ENCODE peak calls at places on chromosomes 4 and X, in five cellular contexts. F, O, J, S and T are unnamed samples.

GRCh38 chr4:38085394-38086150 is 125.4 kb downstream of the PTTG2 start:
- DNase-seq in F (no peak), O (no peak), J (peak; percentile 47), S (no peak), T (no peak)

GRCh38 chr4:1981251-1982055 is 27.3 kb downstream of the NELFA start:
- DNase-seq in F (peak; percentile 16), O (peak; percentile 12), J (peak; percentile 30), S (no peak), T (no peak)

GRCh38 chr4:19580090-19580489 is 671.6 kb upstream of the SLIT2 start:
- DNase-seq in F (no peak), O (no peak), J (peak; percentile 58), S (no peak), T (no peak)

GRCh38 chr4:145297556-145297955 is 117.2 kb upstream of the OTUD4 start:
- DNase-seq in F (no peak), O (no peak), J (no peak), S (no peak), T (no peak)

GRCh38 chr4:7472443-7473013 is 37.8 kb upstream of the PSAPL1 start:
- DNase-seq in F (no peak), O (no peak), J (no peak), S (no peak), T (no peak)

GRCh38 chrX:100868273-100868672 is 5.9 kb downstream of the NOX1 start:
- DNase-seq in F (no peak), O (no peak), J (no peak), S (no peak), T (no peak)

GRCh38 chrX:14670819-14671218 is 141.5 kb downstream of the GLRA2 start:
- DNase-seq in F (peak; percentile 11), O (no peak), J (no peak), S (peak; percentile 50), T (no peak)

GRCh38 chr4:84865600-84865999 is 100.9 kb downstream of the WDFY3 start:
- DNase-seq in F (no peak), O (no peak), J (no peak), S (no peak), T (no peak)

GRCh38 chrX:132009344-132009743 is 13.8 kb upstream of the STK26 start:
- DNase-seq in F (no peak), O (no peak), J (no peak), S (no peak), T (no peak)

GRCh38 chr4:78565971-78566372 is 14.4 kb downstream of the ANXA3 start:
- DNase-seq in F (no peak), O (peak; percentile 92), J (peak; percentile 84), S (no peak), T (peak; percentile 67)

GRCh38 chr4:10115657-10116624 is 658 bp downstream of the WDR1 start:
- DNase-seq in F (peak; percentile 70), O (peak; percentile 28), J (peak; percentile 57), S (peak; percentile 48), T (peak; percentile 54)

GRCh38 chrX:2391869-2392606 is 108.7 kb downstream of the DHRSX start:
- DNase-seq in F (no peak), O (peak; percentile 94), J (peak; percentile 64), S (no peak), T (peak; percentile 93)

GRCh38 chrX:10023821-10024220 is 56.7 kb downstream of the CLDN34 start:
- DNase-seq in F (no peak), O (no peak), J (no peak), S (no peak), T (no peak)

GRCh38 chr4:151356510-151356909 is 31.1 kb upstream of the SH3D19 start:
- DNase-seq in F (no peak), O (peak; percentile 23), J (peak; percentile 72), S (no peak), T (peak; percentile 75)

GRCh38 chr4:6731301-6731641 is 15.3 kb downstream of the BLOC1S4 start:
- DNase-seq in F (no peak), O (no peak), J (no peak), S (no peak), T (no peak)

GRCh38 chr4:139746430-139746829 is 80.8 kb downstream of the MGST2 start:
- DNase-seq in F (no peak), O (no peak), J (no peak), S (no peak), T (no peak)
- H3K4me1 ChIP-seq in F (no peaks in the 10 kb centered on the region), O (no peaks in the 10 kb centered on the region), J (no peaks in the 10 kb centered on the region), S (no peaks in the 10 kb centered on the region), T (peaks cover 11% of the 10 kb centered on the region)

GRCh38 chr4:176290520-176290919 is 21.5 kb upstream of the ASB5 start:
- DNase-seq in F (no peak), O (no peak), J (no peak), S (no peak), T (no peak)
- TF ChIP-seq EZH2phosphoT487 in F (no peak), O (no peak), J (no peak), S (no peak), T (no peak)

DNA sequence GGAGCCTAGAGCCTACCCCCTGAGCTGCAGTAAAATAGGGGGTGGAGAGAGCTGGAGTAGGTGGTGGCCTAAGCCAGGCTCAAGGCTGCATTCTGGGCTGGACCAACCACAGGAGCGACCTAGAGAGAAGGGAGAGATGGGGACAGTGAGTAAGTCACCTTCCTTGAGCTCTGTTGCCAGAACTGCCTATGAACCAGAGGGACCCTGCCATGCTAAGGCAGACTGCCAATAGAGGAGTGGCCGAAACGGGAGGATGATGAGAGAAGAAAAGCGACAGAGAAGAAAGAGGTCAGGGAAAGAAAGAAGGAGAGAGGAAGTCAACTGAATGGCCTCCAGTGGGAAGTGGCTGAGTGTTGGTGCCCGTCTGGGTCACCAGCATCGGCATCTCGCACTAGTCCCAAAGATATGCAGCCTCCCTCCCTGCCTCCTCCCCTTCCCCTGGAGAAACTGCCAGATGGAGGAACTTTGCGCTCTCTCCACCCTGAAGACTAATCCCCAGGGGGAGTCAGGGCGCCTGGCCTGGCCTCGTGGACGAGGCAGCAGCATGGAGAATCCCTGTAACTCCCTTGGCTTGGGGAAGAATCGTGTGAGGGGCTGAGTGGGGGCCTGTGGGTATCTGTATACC is 28.8 kb downstream of the ELF4 start:
- DNase-seq in F (no peak), O (no peak), J (peak; percentile 20), S (no peak), T (no peak)
- H3K4me1 ChIP-seq in F (peaks cover 53% of the 10 kb centered on the region), O (no peaks in the 10 kb centered on the region), J (peaks cover 21% of the 10 kb centered on the region), S (peaks cover 40% of the 10 kb centered on the region), T (no peaks in the 10 kb centered on the region)

GRCh38 chrX:153814591-153815315 is 15.6 kb downstream of the PDZD4 start:
- DNase-seq in F (no peak), O (no peak), J (no peak), S (no peak), T (no peak)

GRCh38 chrX:153819398-153820083 is 10.8 kb downstream of the PDZD4 start:
- DNase-seq in F (no peak), O (no peak), J (no peak), S (no peak), T (no peak)

GRCh38 chrX:153816821-153817220 is 13.5 kb downstream of the PDZD4 start:
- DNase-seq in F (no peak), O (no peak), J (no peak), S (no peak), T (no peak)

GRCh38 chrX:153818571-153819397 is 11.6 kb downstream of the PDZD4 start:
- DNase-seq in F (no peak), O (no peak), J (peak; percentile 43), S (no peak), T (peak; percentile 24)

GRCh38 chrX:153817291-153817690 is 13.1 kb downstream of the PDZD4 start:
- DNase-seq in F (no peak), O (no peak), J (no peak), S (no peak), T (no peak)
- TF ChIP-seq EZH2phosphoT487 in F (no peak), O (no peak), J (no peak), S (no peak), T (no peak)

DNA sequence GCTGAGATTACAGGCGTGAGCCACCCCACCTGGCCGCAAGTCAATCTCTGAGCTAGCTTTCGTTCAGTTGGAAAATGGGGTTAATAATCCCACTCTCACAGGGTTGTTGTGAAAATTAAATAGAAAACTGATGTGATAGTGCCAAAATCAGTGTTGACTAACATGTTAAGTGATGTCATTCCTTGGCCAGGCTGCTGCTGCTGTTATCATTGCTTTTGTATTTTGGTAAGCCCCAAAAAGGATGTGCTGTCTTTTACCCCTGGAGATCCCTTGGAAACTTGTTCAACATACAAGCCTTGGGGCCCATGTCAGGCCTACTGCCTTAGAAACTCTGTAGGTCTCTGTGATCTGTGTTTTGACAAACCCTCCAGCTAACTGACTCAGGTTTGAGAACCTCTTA is 106.3 kb downstream of the AFF1 start:
- DNase-seq in F (no peak), O (no peak), J (peak; percentile 77), S (no peak), T (no peak)
- H3K4me1 ChIP-seq in F (peaks cover 58% of the 10 kb centered on the region), O (peaks cover 2% of the 10 kb centered on the region), J (peaks cover 55% of the 10 kb centered on the region), S (peaks cover 7% of the 10 kb centered on the region), T (no peaks in the 10 kb centered on the region)